ENCODE peak calls at places on chromosomes 12 and 14, in four cellular contexts. F is suprapubic skin; Y is transverse colon; H is naive thymus-derived CD4-positive, alpha-beta T cell. D is an unnamed sample. For H3K4me1, the result is how much of the 10 kb centered on the place peaks cover.

GRCh38 chr12:62210422-62210821 is 49.8 kb upstream of the USP15 start:
- DNase-seq in F (no peak), Y (peak), H (peak), D (peak)

GRCh38 chr12:123645851-123646250 is 12.2 kb downstream of the GTF2H3 start:
- DNase-seq in F (no peak), Y (no peak), H (no peak), D (no peak)

GRCh38 chr14:35296505-35296904 is 4.3 kb downstream of the PSMA6 start:
- DNase-seq in F (no peak), Y (no peak), H (no peak), D (no peak)

GRCh38 chr12:131095826-131096680 is 142.3 kb downstream of the ADGRD1 start:
- DNase-seq in F (no peak), Y (no peak), H (no peak), D (peak)

GRCh38 chr12:118060301-118061010 is 523 bp downstream of the WSB2 start:
- DNase-seq in F (peak), Y (peak), H (peak), D (peak)

GRCh38 chr12:41486718-41487117 is 298.6 kb downstream of the PDZRN4 start:
- DNase-seq in F (no peak), Y (no peak), H (no peak), D (no peak)

GRCh38 chr12:74328623-74329022 is 209.0 kb upstream of the ATXN7L3B start:
- DNase-seq in F (no peak), Y (no peak), H (no peak), D (no peak)

GRCh38 chr12:47740536-47741339 is 15.4 kb upstream of the ENDOU start:
- DNase-seq in F (no peak), Y (peak), H (no peak), D (no peak)

GRCh38 chr12:130972589-130972950 is 18.9 kb downstream of the ADGRD1 start:
- DNase-seq in F (no peak), Y (no peak), H (no peak), D (no peak)

GRCh38 chr14:75322746-75323145 is 44.1 kb downstream of the FOS start:
- DNase-seq in F (no peak), Y (no peak), H (no peak), D (no peak)

GRCh38 chr14:96727490-96727889 is 69.7 kb upstream of the VRK1 start:
- DNase-seq in F (no peak), Y (no peak), H (no peak), D (no peak)

GRCh38 chr12:104290855-104291254 is 12.7 kb upstream of the EID3 start:
- DNase-seq in F (no peak), Y (no peak), H (no peak), D (no peak)

GRCh38 chr14:94136575-94137331 is 7.3 kb upstream of the IFI27L2 start:
- DNase-seq in F (peak), Y (peak), H (peak), D (peak)

GRCh38 chr12:17810399-17810798 is 279.6 kb downstream of the RERGL start:
- DNase-seq in F (no peak), Y (no peak), H (no peak), D (no peak)

GRCh38 chr12:68113644-68114043 is 45.9 kb downstream of the IFNG start:
- DNase-seq in F (no peak), Y (peak), H (peak), D (no peak)

GRCh38 chr12:127898616-127899015 is 368.4 kb upstream of the TMEM132C start:
- DNase-seq in F (no peak), Y (no peak), H (no peak), D (no peak)
- H3K4me3 ChIP-seq in F (no peak), Y (no peak), H (no peak), D (no peak)

DNA sequence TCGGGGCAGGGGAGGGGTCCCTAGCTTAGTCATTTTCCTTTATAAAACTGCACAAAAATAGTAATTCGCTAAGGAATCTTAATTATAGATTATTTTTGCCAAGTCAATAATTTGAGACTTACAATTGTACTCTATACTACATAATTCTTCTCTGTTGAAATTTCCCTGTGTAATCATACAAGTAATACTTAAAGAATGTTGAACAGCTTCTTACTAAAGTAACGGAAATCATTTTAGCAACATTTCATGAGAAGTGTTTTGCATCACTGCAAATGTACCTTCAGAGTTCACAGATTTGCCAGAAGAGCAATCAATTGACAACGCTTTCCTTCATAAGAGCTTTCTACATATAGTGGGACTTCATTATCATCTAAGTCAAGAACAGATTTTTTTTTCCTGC is 7.9 kb upstream of the GNG2 start:
- DNase-seq in F (no peak), Y (no peak), H (no peak), D (no peak)
- H3K4me1 ChIP-seq in F (under half), Y (under half), H (under half), D (under half)

GRCh38 chr14:102164964-102165363 is 25.3 kb downstream of the WDR20 start:
- DNase-seq in F (no peak), Y (no peak), H (no peak), D (no peak)

GRCh38 chr14:102171173-102172020 is 31.7 kb downstream of the WDR20 start:
- DNase-seq in F (no peak), Y (no peak), H (no peak), D (no peak)

GRCh38 chr14:102164241-102164641 is 24.5 kb downstream of the WDR20 start:
- DNase-seq in F (no peak), Y (no peak), H (no peak), D (peak)

GRCh38 chr14:102170061-102170460 is 30.4 kb downstream of the WDR20 start:
- DNase-seq in F (no peak), Y (no peak), H (no peak), D (no peak)
- H3K4me3 ChIP-seq in F (no peak), Y (no peak), H (no peak), D (no peak)

GRCh38 chr14:105068818-105069217 is 3.6 kb upstream of the GPR132 start:
- DNase-seq in F (no peak), Y (no peak), H (no peak), D (no peak)

GRCh38 chr14:105067140-105067968 is 2.1 kb upstream of the GPR132 start:
- DNase-seq in F (no peak), Y (no peak), H (no peak), D (peak)

GRCh38 chr14:105069554-105069886 is 4.3 kb upstream of the GPR132 start:
- DNase-seq in F (no peak), Y (no peak), H (no peak), D (peak)

GRCh38 chr14:105066285-105067071 is 1.2 kb upstream of the GPR132 start:
- DNase-seq in F (peak), Y (no peak), H (no peak), D (peak)

GRCh38 chr14:105067969-105068301 is 2.7 kb upstream of the GPR132 start:
- DNase-seq in F (peak), Y (no peak), H (no peak), D (no peak)
- H3K4me1 ChIP-seq in F (under half), Y (under half), H (under half), D (under half)

GRCh38 chr14:99737956-99738667 is 54.0 kb downstream of the CYP46A1 start:
- DNase-seq in F (no peak), Y (no peak), H (no peak), D (no peak)
- H3K4me3 ChIP-seq in F (peak), Y (peak), H (no peak), D (peak)

GRCh38 chr12:45357547-45358417 is 141.9 kb downstream of the ANO6 start:
- DNase-seq in F (no peak), Y (no peak), H (no peak), D (peak)

GRCh38 chr12:45353944-45354343 is 138.0 kb downstream of the ANO6 start:
- DNase-seq in F (no peak), Y (no peak), H (no peak), D (no peak)

GRCh38 chr12:45356822-45357546 is 141.1 kb downstream of the ANO6 start:
- DNase-seq in F (no peak), Y (no peak), H (no peak), D (no peak)

GRCh38 chr12:45354399-45354798 is 138.5 kb downstream of the ANO6 start:
- DNase-seq in F (no peak), Y (no peak), H (no peak), D (no peak)

DNA sequence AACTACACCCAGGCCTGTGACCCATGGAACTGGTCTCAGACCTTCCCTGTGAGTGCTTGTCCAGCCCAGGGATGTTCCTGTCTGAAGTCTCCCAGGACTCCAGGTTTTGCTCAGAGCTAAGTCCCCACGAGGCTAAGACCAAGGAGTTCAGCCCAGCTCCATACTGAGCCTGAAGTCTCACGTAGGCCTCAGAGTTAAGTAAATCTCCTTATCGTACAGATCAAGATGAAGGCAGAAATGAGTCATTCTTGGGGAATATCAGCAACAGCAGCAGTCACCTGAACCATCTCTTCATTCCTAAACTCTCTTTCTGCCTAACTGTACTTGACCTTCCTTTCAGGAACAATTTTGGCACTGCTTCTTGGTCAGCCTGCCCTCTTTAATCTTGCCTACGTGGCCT is 139.9 kb downstream of the ANO6 start:
- DNase-seq in F (no peak), Y (no peak), H (no peak), D (no peak)
- H3K4me1 ChIP-seq in F (under half), Y (under half), H (under half), D (half or more)

DNA sequence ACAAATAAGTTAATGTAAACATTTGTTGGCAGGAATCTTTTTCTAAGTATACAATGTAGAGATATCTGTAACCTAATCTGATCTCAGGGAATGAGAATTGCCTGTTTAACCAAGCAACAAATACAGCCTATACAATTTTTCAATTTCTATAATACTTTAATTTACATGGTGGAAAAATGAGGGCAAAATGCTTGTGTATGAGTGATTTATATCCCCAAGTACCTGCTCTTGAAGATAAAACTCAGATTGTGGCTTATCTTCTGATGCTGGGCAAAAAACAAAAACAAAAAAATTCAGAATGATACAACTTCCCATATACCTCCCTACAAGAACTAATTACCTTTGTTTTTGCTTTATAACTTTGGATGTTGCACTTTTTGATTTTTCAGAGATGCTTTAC is 2.2 kb downstream of the CNOT2 start:
- DNase-seq in F (no peak), Y (no peak), H (no peak), D (no peak)
- H3K4me3 ChIP-seq in F (no peak), Y (no peak), H (no peak), D (no peak)

DNA sequence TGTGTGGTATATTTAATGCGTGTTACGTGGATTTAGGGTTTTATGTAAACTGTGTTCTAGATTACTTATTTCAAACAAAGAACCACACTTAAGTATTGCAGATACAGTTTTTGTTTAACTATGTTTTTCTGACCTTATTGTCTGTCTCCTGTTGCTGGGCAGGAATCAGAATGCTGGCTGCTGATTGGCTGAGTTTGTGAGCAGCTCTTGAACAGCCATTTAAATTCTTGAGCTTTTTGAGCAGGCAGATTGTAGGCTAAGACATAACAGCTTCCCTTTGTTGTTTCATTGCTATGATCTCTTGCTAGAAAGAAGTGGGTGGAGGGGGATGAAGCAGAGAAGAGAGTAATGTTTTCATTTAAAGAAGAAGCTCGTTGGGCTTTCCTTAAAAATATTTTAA is 52.2 kb downstream of the ATF7IP start:
- DNase-seq in F (no peak), Y (peak), H (peak), D (peak)
- H3K4me1 ChIP-seq in F (under half), Y (under half), H (under half), D (under half)

GRCh38 chr14:42460673-42461072 is 854.0 kb downstream of the LRFN5 start:
- DNase-seq in F (no peak), Y (no peak), H (no peak), D (no peak)

GRCh38 chr14:42459171-42459685 is 852.6 kb downstream of the LRFN5 start:
- DNase-seq in F (no peak), Y (no peak), H (no peak), D (no peak)
- H3K4me3 ChIP-seq in F (no peak), Y (no peak), H (no peak), D (no peak)